ENCODE peak calls at places on chromosomes 11 and 22, in eight cellular contexts. K is B cell, F is foreskin keratinocyte, B is prostate gland, I is nephron progenitor cell, G is RWPE1, S is upper lobe of right lung, Y is HFFc6. C is an unnamed sample.

GRCh38 chr22:46085831-46086576 is 64.3 kb upstream of the PPARA start:
- DNase-seq in K (no peak), F (no peak), B (peak), I (no peak), G (peak), S (peak), Y (no peak), C (no peak)

GRCh38 chr11:45432910-45433309 is 146.8 kb upstream of the SYT13 start:
- DNase-seq in K (no peak), F (no peak), B (no peak), I (no peak), G (no peak), S (no peak), Y (no peak), C (no peak)

GRCh38 chr11:1435820-1436467 is 46.2 kb downstream of the BRSK2 start:
- DNase-seq in K (no peak), F (no peak), B (no peak), I (peak), G (peak), S (no peak), Y (no peak), C (peak)

GRCh38 chr11:76642341-76642740 is 28.2 kb downstream of the LRRC32 start:
- DNase-seq in K (peak), F (no peak), B (no peak), I (peak), G (no peak), S (no peak), Y (no peak), C (peak)

GRCh38 chr22:34761111-34761510 is 304.8 kb upstream of the ISX start:
- DNase-seq in K (no peak), F (peak), B (no peak), I (no peak), G (peak), S (no peak), Y (no peak), C (no peak)

GRCh38 chr11:128726464-128727139 is 32.7 kb downstream of the FLI1 start:
- DNase-seq in K (peak), F (no peak), B (no peak), I (no peak), G (no peak), S (no peak), Y (no peak), C (peak)

GRCh38 chr22:29149841-29150555 is 55.7 kb upstream of the EMID1 start:
- DNase-seq in K (no peak), F (no peak), B (no peak), I (no peak), G (no peak), S (peak), Y (no peak), C (no peak)

GRCh38 chr22:48146426-48146825 is 1384.0 kb downstream of the TBC1D22A start:
- DNase-seq in K (no peak), F (no peak), B (no peak), I (no peak), G (no peak), S (no peak), Y (no peak), C (no peak)

GRCh38 chr11:46521947-46522681 is 71.7 kb downstream of the AMBRA1 start:
- DNase-seq in K (no peak), F (no peak), B (no peak), I (no peak), G (no peak), S (no peak), Y (peak), C (no peak)

GRCh38 chr11:116701297-116701801 is 71.4 kb downstream of the BUD13 start:
- DNase-seq in K (no peak), F (no peak), B (no peak), I (no peak), G (no peak), S (peak), Y (no peak), C (no peak)

GRCh38 chr22:50136431-50137047 is 34.0 kb upstream of the PANX2 start:
- DNase-seq in K (no peak), F (no peak), B (peak), I (no peak), G (no peak), S (no peak), Y (no peak), C (no peak)

GRCh38 chr11:126917531-126918204 is 82.9 kb downstream of the KIRREL3 start:
- DNase-seq in K (no peak), F (peak), B (no peak), I (no peak), G (peak), S (no peak), Y (peak), C (peak)

DNA sequence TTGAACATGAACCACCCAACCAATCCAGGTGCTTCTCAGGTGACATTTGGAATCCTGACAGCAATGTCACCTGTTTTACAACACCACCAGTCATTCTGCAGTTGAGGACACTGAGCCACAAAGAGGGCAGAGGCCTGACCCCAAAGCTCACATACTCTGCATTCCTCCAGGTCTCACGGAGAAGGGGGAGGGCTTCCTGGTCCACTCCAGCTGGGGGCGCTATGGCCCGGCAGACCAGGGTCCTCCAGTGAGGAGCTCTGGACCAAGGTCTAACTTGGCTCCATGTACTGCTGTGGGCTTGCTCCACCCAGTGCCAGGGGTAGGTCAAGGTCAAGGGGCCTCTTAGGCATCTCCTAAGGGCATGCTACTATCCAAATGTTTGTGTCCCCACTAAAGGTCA is 1.5 kb upstream of the PNPLA3 start:
- DNase-seq in K (no peak), F (no peak), B (no peak), I (no peak), G (no peak), S (no peak), Y (no peak), C (no peak)
- TF ChIP-seq CTCF in K (no peak), F (no peak), B (no peak), I (no peak), G (no peak), S (no peak), Y (peak), C (no peak)

GRCh38 chr11:93741094-93741881 is at the start of the genes C11orf54 and TAF1D:
- DNase-seq in K (peak), F (peak), B (peak), I (peak), G (peak), S (peak), Y (peak), C (peak)
- TF ChIP-seq CTCF in K (no peak), F (no peak), B (no peak), I (no peak), G (no peak), S (no peak), Y (peak), C (no peak)

GRCh38 chr11:72551571-72551970 is 117.2 kb upstream of the CLPB start:
- DNase-seq in K (no peak), F (no peak), B (no peak), I (no peak), G (no peak), S (no peak), Y (no peak), C (no peak)

GRCh38 chr11:72556433-72556832 is 117.8 kb downstream of the PDE2A start:
- DNase-seq in K (no peak), F (no peak), B (no peak), I (no peak), G (no peak), S (no peak), Y (no peak), C (no peak)

GRCh38 chr11:72552399-72552910 is 118.1 kb upstream of the CLPB start:
- DNase-seq in K (no peak), F (no peak), B (no peak), I (no peak), G (no peak), S (no peak), Y (no peak), C (no peak)

GRCh38 chr11:72548481-72548880 is 114.2 kb upstream of the CLPB start:
- DNase-seq in K (no peak), F (no peak), B (no peak), I (no peak), G (no peak), S (no peak), Y (no peak), C (no peak)

GRCh38 chr11:72553748-72554147 is 119.4 kb upstream of the CLPB start:
- DNase-seq in K (no peak), F (no peak), B (no peak), I (no peak), G (no peak), S (peak), Y (no peak), C (peak)
- TF ChIP-seq CTCF in K (no peak), F (peak), B (no peak), I (no peak), G (no peak), S (peak), Y (peak), C (peak)

DNA sequence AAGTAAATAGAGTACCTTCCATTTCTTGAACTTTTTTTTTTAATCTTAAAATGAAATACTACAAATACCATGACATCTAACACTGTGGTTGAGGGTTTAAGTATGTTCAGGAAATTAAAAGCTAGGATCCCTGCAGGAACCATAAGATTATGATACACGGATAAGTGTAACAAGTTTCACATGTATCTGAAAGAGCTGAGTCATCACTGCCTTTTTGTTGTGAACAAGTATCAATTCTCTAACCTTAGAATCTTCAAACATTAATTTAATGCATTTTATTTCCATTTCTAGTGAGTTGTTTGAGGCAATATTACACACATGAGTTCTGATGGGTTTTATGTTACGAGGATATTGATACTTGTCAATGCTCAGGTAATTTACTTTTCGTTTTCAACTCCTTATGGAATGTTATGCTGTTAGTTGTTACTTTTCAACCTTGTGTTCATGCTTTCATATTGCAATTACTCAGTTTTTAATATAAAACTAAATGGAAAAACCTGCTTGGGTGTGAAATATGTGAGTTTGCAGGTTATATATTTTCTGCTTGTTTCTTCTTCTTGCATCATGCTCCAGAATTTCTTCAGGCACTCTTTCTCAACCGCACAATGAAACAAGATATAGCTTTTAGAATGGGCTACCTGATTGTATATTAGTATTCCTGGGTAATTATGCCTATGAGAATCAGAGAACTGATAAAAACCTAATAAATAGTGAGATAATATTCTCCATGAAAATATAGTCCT is 361.3 kb upstream of the MTNR1B start:
- DNase-seq in K (no peak), F (no peak), B (no peak), I (no peak), G (no peak), S (no peak), Y (no peak), C (no peak)
- TF ChIP-seq CTCF in K (no peak), F (no peak), B (no peak), I (no peak), G (no peak), S (no peak), Y (no peak), C (no peak)

DNA sequence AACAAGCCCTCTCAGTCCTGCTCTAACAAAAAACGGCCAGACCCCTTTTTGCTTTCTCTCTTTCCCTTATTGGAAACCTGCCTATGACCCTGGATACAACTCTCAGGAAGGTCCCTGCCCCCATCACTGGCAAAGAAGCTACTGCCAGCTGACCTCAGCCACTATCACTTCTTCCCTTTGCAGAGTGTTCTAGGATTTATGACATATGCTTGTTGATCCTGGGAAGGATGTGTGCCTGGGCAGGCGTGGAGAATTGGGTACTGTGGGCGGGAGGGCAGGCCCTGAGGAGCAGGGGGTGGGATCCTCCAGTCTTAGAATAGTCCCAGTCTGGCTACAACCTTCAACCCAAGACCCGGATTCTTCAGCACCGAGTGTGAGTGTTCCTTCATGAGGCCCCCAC is 7.5 kb downstream of the PGAP2 start:
- DNase-seq in K (no peak), F (no peak), B (no peak), I (no peak), G (no peak), S (no peak), Y (no peak), C (no peak)
- TF ChIP-seq CTCF in K (no peak), F (no peak), B (no peak), I (no peak), G (no peak), S (no peak), Y (no peak), C (no peak)

GRCh38 chr11:17635551-17635938 is 83.8 kb upstream of the MYOD1 start:
- DNase-seq in K (no peak), F (no peak), B (no peak), I (no peak), G (no peak), S (no peak), Y (no peak), C (no peak)
- TF ChIP-seq CTCF in K (no peak), F (no peak), B (no peak), I (no peak), G (no peak), S (no peak), Y (no peak), C (no peak)

DNA sequence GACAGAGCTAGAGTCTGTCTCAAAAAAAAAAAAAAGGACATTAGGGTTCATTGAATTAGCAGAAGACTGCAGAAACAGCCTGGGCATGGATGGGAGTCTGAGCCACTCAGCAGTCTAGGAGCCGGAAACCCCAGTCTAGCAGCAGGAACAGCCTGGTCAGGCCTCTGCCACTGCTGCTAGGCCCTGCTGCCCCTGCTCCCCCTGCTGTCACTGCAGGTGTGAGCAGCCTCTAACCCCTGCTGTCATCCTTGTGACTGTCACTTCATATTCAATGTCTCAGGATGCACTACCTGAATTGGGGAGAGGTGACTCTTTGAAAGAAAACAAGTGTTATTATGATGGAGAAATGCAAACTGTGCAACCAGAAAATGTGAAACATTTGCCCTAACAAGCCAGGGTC is 7.0 kb upstream of the DDX17 start:
- DNase-seq in K (no peak), F (no peak), B (no peak), I (peak), G (no peak), S (no peak), Y (no peak), C (peak)
- TF ChIP-seq CTCF in K (no peak), F (peak), B (no peak), I (peak), G (no peak), S (no peak), Y (no peak), C (peak)

GRCh38 chr11:18270102-18270501 is 4.0 kb downstream of the SAA1 start:
- DNase-seq in K (no peak), F (no peak), B (no peak), I (no peak), G (no peak), S (no peak), Y (no peak), C (no peak)
- TF ChIP-seq CTCF in K (no peak), F (no peak), B (no peak), I (no peak), G (no peak), S (no peak), Y (peak), C (no peak)